ENCODE peak calls at places on chromosomes 2 and 18, in seven cellular contexts. A is CD4-positive, CD25-positive, alpha-beta regulatory T cell; L is aorta; O is heart left ventricle; B is body of pancreas; D is GM23248; X is CD8-positive, alpha-beta memory T cell. W is an unnamed sample.

GRCh38 chr2:236744316-236745105 is 174.9 kb downstream of the ACKR3 start:
- DNase-seq in A (no peak), L (no peak), O (no peak), B (no peak), D (peak; percentile 95), X (no peak), W (no peak)

GRCh38 chr18:41599529-41599928 is 355.5 kb upstream of the PIK3C3 start:
- DNase-seq in A (no peak), L (no peak), O (peak; percentile 34), B (no peak), D (no peak), X (no peak), W (no peak)

GRCh38 chr2:104904889-104905288 is 51.0 kb downstream of the POU3F3 start:
- DNase-seq in A (no peak), L (no peak), O (no peak), B (no peak), D (no peak), X (no peak), W (no peak)

GRCh38 chr2:25534455-25534854 is 138.9 kb downstream of the DTNB start:
- DNase-seq in A (no peak), L (peak; percentile 47), O (no peak), B (no peak), D (no peak), X (no peak), W (no peak)

GRCh38 chr2:118774458-118775133 is 72.9 kb downstream of the EN1 start:
- DNase-seq in A (peak; percentile 8), L (peak; percentile 56), O (peak; percentile 33), B (peak; percentile 49), D (peak; percentile 85), X (no peak), W (no peak)

GRCh38 chr2:98479959-98480524 is 35.4 kb downstream of the INPP4A start:
- DNase-seq in A (peak; percentile 51), L (peak; percentile 81), O (peak; percentile 85), B (peak; percentile 79), D (peak; percentile 83), X (peak; percentile 38), W (no peak)

GRCh38 chr18:35713545-35713944 is 132.0 kb downstream of the GALNT1 start:
- DNase-seq in A (no peak), L (no peak), O (no peak), B (no peak), D (peak; percentile 62), X (no peak), W (no peak)

GRCh38 chr2:3849213-3849612 is 145.8 kb downstream of the DCDC2C start:
- DNase-seq in A (no peak), L (no peak), O (no peak), B (no peak), D (no peak), X (no peak), W (no peak)

GRCh38 chr2:148802448-148803220 is 72.4 kb upstream of the KIF5C start:
- DNase-seq in A (no peak), L (no peak), O (no peak), B (no peak), D (no peak), X (no peak), W (no peak)

GRCh38 chr2:115129502-115129901 is 687.1 kb downstream of the DPP10 start:
- DNase-seq in A (no peak), L (no peak), O (no peak), B (no peak), D (no peak), X (no peak), W (no peak)

GRCh38 chr2:234970467-234970866 is 18.6 kb downstream of the SH3BP4 start:
- DNase-seq in A (no peak), L (no peak), O (no peak), B (no peak), D (peak; percentile 63), X (no peak), W (no peak)

GRCh38 chr2:168495524-168495923 is 39.5 kb downstream of the CERS6 start:
- DNase-seq in A (peak; percentile 16), L (no peak), O (no peak), B (no peak), D (no peak), X (no peak), W (no peak)

GRCh38 chr18:32373995-32374394 is 96.7 kb downstream of the GAREM1 start:
- DNase-seq in A (no peak), L (no peak), O (no peak), B (peak; percentile 70), D (peak; percentile 40), X (no peak), W (no peak)

GRCh38 chr2:17558053-17558452 is 17.6 kb downstream of the VSNL1 start:
- DNase-seq in A (no peak), L (no peak), O (no peak), B (no peak), D (no peak), X (no peak), W (no peak)

GRCh38 chr2:60707750-60708371 is 48.2 kb upstream of the PAPOLG start:
- DNase-seq in A (peak; percentile 48), L (no peak), O (no peak), B (no peak), D (peak; percentile 70), X (no peak), W (peak; percentile 8)

GRCh38 chr2:33785201-33786106 is 186.4 kb upstream of the FAM98A start:
- DNase-seq in A (no peak), L (no peak), O (no peak), B (no peak), D (peak; percentile 33), X (no peak), W (no peak)

GRCh38 chr2:180871649-180872048 is 108.8 kb upstream of the UBE2E3 start:
- DNase-seq in A (no peak), L (no peak), O (no peak), B (no peak), D (no peak), X (no peak), W (no peak)

GRCh38 chr2:43193996-43194869 is 32.2 kb downstream of the ZFP36L2 start:
- DNase-seq in A (no peak), L (no peak), O (no peak), B (peak; percentile 89), D (no peak), X (no peak), W (no peak)
- H3K4me1 ChIP-seq in A (peaks cover 55% of the 10 kb centered on the region), L (no peaks in the 10 kb centered on the region), O (no peaks in the 10 kb centered on the region), B (peaks cover 42% of the 10 kb centered on the region), D (no peaks in the 10 kb centered on the region), X (peaks cover 84% of the 10 kb centered on the region), W (peaks cover 61% of the 10 kb centered on the region)

GRCh38 chr18:3304832-3305231 is 42.9 kb downstream of the MYL12B start:
- DNase-seq in A (no peak), L (no peak), O (no peak), B (no peak), D (peak; percentile 28), X (no peak), W (no peak)

GRCh38 chr18:3306391-3306790 is 44.5 kb downstream of the MYL12B start:
- DNase-seq in A (no peak), L (no peak), O (no peak), B (no peak), D (no peak), X (no peak), W (no peak)

GRCh38 chr18:3305354-3305762 is 43.4 kb downstream of the MYL12B start:
- DNase-seq in A (peak; percentile 74), L (no peak), O (no peak), B (no peak), D (peak; percentile 98), X (peak; percentile 27), W (no peak)

DNA sequence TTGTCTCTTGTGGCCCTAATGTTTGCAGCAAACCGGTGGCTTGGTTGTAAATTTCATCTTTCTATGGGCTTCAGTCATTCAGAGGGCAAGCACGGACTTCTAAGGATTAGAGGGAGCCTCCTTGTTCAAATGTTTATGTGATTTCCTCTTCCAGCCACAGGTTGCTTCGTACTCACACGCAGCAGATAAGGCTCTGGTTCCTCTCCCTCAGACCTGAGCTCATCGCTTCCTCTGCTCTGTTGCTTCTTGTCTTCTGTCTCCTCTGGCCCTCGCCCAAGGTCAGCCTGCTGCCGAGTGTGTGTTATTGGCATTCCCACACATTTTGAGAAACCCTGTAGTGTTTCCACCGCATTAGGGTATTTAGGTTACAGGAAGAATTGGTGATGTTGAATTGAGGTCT is 44.0 kb downstream of the MYL12B start:
- DNase-seq in A (no peak), L (no peak), O (no peak), B (no peak), D (peak; percentile 41), X (no peak), W (no peak)
- H3K4me1 ChIP-seq in A (peaks cover 6% of the 10 kb centered on the region), L (no peaks in the 10 kb centered on the region), O (no peaks in the 10 kb centered on the region), B (no peaks in the 10 kb centered on the region), D (peaks cover 17% of the 10 kb centered on the region), X (no peaks in the 10 kb centered on the region), W (peaks cover 7% of the 10 kb centered on the region)

GRCh38 chr2:239290618-239291504 is 110.0 kb downstream of the HDAC4 start:
- DNase-seq in A (no peak), L (peak; percentile 76), O (peak; percentile 74), B (no peak), D (peak; percentile 88), X (no peak), W (no peak)

GRCh38 chr2:239291505-239292350 is 109.1 kb downstream of the HDAC4 start:
- DNase-seq in A (no peak), L (no peak), O (peak; percentile 24), B (no peak), D (no peak), X (no peak), W (no peak)

GRCh38 chr2:239292956-239293355 is 107.9 kb downstream of the HDAC4 start:
- DNase-seq in A (no peak), L (no peak), O (peak; percentile 21), B (no peak), D (no peak), X (no peak), W (no peak)

GRCh38 chr2:239293450-239294430 is 107.1 kb downstream of the HDAC4 start:
- DNase-seq in A (peak; percentile 59), L (peak; percentile 19), O (peak; percentile 22), B (no peak), D (no peak), X (no peak), W (no peak)

DNA sequence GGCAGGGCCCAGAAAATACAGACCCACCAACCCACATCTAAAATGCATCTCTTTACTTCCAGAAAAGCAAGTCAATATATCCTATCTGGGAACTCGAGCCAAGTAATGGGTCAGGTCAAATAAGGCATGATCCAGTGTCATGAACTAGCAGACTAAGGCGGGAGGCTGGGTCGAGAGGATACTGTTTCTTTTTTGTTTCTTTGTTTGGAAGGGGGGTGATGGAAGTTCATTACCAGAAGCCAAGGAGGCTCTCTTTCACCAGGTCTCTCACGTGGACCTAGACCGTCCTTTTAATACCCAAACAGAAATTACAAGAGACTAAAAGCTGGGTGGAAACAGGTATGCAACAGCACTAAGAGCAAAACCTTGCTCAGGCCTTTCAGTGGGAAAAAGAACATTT is 108.3 kb downstream of the HDAC4 start:
- DNase-seq in A (no peak), L (no peak), O (peak; percentile 5), B (no peak), D (no peak), X (no peak), W (no peak)
- H3K4me1 ChIP-seq in A (peaks cover 71% of the 10 kb centered on the region), L (no peaks in the 10 kb centered on the region), O (peaks cover 87% of the 10 kb centered on the region), B (peaks cover 33% of the 10 kb centered on the region), D (peaks cover 18% of the 10 kb centered on the region), X (peaks cover 79% of the 10 kb centered on the region), W (peaks cover 68% of the 10 kb centered on the region)

DNA sequence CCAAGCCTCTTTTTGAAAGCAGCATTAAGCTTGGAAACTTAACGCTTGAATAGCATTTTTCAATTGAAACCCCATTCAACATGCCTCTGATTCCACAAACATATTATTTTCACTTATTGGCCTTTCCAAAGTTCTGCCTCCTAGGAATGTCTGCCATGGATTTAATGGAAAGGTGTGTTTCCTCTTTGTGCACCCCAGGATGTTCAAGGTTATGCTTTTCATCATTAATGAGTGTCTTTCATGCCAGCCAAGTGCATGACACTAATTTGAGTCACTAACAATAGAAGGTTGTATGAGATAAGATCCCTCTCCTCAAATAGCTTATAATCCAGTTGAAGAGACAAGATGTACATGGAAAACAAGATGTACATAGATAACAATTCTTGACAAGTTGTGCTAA is 84.7 kb downstream of the ALPK2 start:
- DNase-seq in A (no peak), L (no peak), O (no peak), B (no peak), D (no peak), X (no peak), W (no peak)
- H3K4me1 ChIP-seq in A (peaks cover 21% of the 10 kb centered on the region), L (no peaks in the 10 kb centered on the region), O (peaks cover 24% of the 10 kb centered on the region), B (peaks cover 2% of the 10 kb centered on the region), D (peaks cover 26% of the 10 kb centered on the region), X (peaks cover 16% of the 10 kb centered on the region), W (peaks cover 14% of the 10 kb centered on the region)